ENCODE peak calls at places on chromosomes 2 and 18, in six cellular contexts. W is T-helper 9 cell; I is T-helper 2 cell; E is activated CD8-positive, alpha-beta memory T cell treated with anti-CD3 and anti-CD28 coated beads for 48 hours; D is iPS-NIHi11; V is hepatocyte. X is an unnamed sample.

GRCh38 chr2:223880779-223881178 is 43.4 kb upstream of the AP1S3 start:
- DNase-seq in I (no peak), E (no peak), W (no peak), V (no peak), D (no peak), X (no peak)

GRCh38 chr2:122205637-122206036 is 450.2 kb downstream of the TSN start:
- DNase-seq in I (no peak), E (no peak), V (no peak), W (no peak), D (no peak), X (no peak)

GRCh38 chr2:239461551-239462515 is 61.0 kb upstream of the HDAC4 start:
- DNase-seq in E (no peak), V (no peak), W (no peak), I (no peak), D (no peak), X (no peak)

GRCh38 chr2:196170681-196171247 is 614 bp downstream of the STK17B start:
- DNase-seq in D (peak; percentile 6), E (no peak), W (no peak), I (peak; percentile 56), V (peak; percentile 40), X (no peak)

GRCh38 chr2:223967981-223968380 is 10.7 kb downstream of the MRPL44 start:
- DNase-seq in W (no peak), D (no peak), E (no peak), I (no peak), V (no peak), X (no peak)

GRCh38 chr18:61199131-61199903 is 133.9 kb upstream of the CDH20 start:
- DNase-seq in V (no peak), E (no peak), D (no peak), W (no peak), I (no peak), X (no peak)

GRCh38 chr2:229815858-229816257 is 101.5 kb upstream of the DNER start:
- DNase-seq in I (no peak), E (no peak), V (peak; percentile 6), D (no peak), W (no peak), X (no peak)

GRCh38 chr2:37645363-37645762 is 26.1 kb downstream of the CDC42EP3 start:
- DNase-seq in W (no peak), V (no peak), D (no peak), E (no peak), I (peak; percentile 26), X (no peak)

GRCh38 chr2:120990451-120990871 is 254.8 kb downstream of the GLI2 start:
- DNase-seq in E (no peak), V (no peak), I (no peak), W (no peak), D (no peak), X (no peak)

GRCh38 chr18:52348209-52348608 is 8.2 kb downstream of the DCC start:
- DNase-seq in D (peak; percentile 55), W (no peak), I (no peak), V (no peak), E (no peak), X (peak; percentile 21)

GRCh38 chr2:177683473-177684069 is 291.0 kb downstream of the AGPS start:
- DNase-seq in D (no peak), V (no peak), I (no peak), E (no peak), W (no peak), X (no peak)